ENCODE peak calls at places on chromosome 2, in eight cellular contexts. One of them, this sample, is unnamed.
A peak's percentile ranks its signal among the peaks of the same experiment; 100 is the strongest.

GRCh38 chr2:219017166-219017931 is 24.0 kb downstream of the CFAP65 start:
- DNase-seq in right cardiac atrium: no peak
- DNase-seq in aorta: peak; percentile 74
- DNase-seq in AG08396: no peak
- DNase-seq in DMS 273 treated with DMSO at 0.1 percent for 48 hours: no peak
- DNase-seq in GM23338: no peak
- DNase-seq in midbrain: peak; percentile 76
- DNase-seq in nucleus accumbens: peak; percentile 21
- DNase-seq in this sample: no peak

GRCh38 chr2:235171511-235172130 is 219.8 kb downstream of the SH3BP4 start:
- DNase-seq in right cardiac atrium: no peak
- DNase-seq in aorta: no peak
- DNase-seq in AG08396: peak; percentile 38
- DNase-seq in midbrain: no peak
- DNase-seq in GM23338: no peak
- DNase-seq in DMS 273 treated with DMSO at 0.1 percent for 48 hours: peak; percentile 10
- DNase-seq in nucleus accumbens: no peak
- DNase-seq in this sample: peak; percentile 51

GRCh38 chr2:15691586-15692310 is 100.1 kb downstream of the DDX1 start:
- DNase-seq in aorta: no peak
- DNase-seq in midbrain: no peak
- DNase-seq in nucleus accumbens: no peak
- DNase-seq in AG08396: no peak
- DNase-seq in DMS 273 treated with DMSO at 0.1 percent for 48 hours: no peak
- DNase-seq in right cardiac atrium: no peak
- DNase-seq in GM23338: no peak
- DNase-seq in this sample: no peak

GRCh38 chr2:140274891-140275290 is 1494.7 kb upstream of the NXPH2 start:
- DNase-seq in nucleus accumbens: no peak
- DNase-seq in AG08396: no peak
- DNase-seq in aorta: no peak
- DNase-seq in DMS 273 treated with DMSO at 0.1 percent for 48 hours: no peak
- DNase-seq in GM23338: no peak
- DNase-seq in right cardiac atrium: no peak
- DNase-seq in midbrain: no peak
- DNase-seq in this sample: no peak

GRCh38 chr2:172072279-172072678 is 13.0 kb upstream of the DLX1 start:
- DNase-seq in DMS 273 treated with DMSO at 0.1 percent for 48 hours: no peak
- DNase-seq in midbrain: no peak
- DNase-seq in aorta: no peak
- DNase-seq in right cardiac atrium: no peak
- DNase-seq in nucleus accumbens: no peak
- DNase-seq in GM23338: no peak
- DNase-seq in AG08396: no peak
- DNase-seq in this sample: no peak

GRCh38 chr2:130767408-130767775 is 12.1 kb downstream of the AMER3 start:
- DNase-seq in nucleus accumbens: no peak
- DNase-seq in GM23338: no peak
- DNase-seq in right cardiac atrium: no peak
- DNase-seq in DMS 273 treated with DMSO at 0.1 percent for 48 hours: no peak
- DNase-seq in midbrain: no peak
- DNase-seq in AG08396: no peak
- DNase-seq in aorta: no peak
- DNase-seq in this sample: no peak

GRCh38 chr2:226337941-226338605 is 461.5 kb downstream of the IRS1 start:
- DNase-seq in midbrain: no peak
- DNase-seq in GM23338: no peak
- DNase-seq in right cardiac atrium: no peak
- DNase-seq in nucleus accumbens: no peak
- DNase-seq in AG08396: no peak
- DNase-seq in DMS 273 treated with DMSO at 0.1 percent for 48 hours: no peak
- DNase-seq in aorta: no peak
- DNase-seq in this sample: no peak

GRCh38 chr2:136137982-136138381 is 20.0 kb upstream of the CXCR4 start:
- DNase-seq in right cardiac atrium: no peak
- DNase-seq in DMS 273 treated with DMSO at 0.1 percent for 48 hours: no peak
- DNase-seq in aorta: no peak
- DNase-seq in midbrain: no peak
- DNase-seq in AG08396: no peak
- DNase-seq in nucleus accumbens: no peak
- DNase-seq in GM23338: no peak
- DNase-seq in this sample: no peak

GRCh38 chr2:73218298-73218697 is 4.3 kb downstream of the SMYD5 start:
- DNase-seq in DMS 273 treated with DMSO at 0.1 percent for 48 hours: no peak
- DNase-seq in nucleus accumbens: no peak
- DNase-seq in right cardiac atrium: no peak
- DNase-seq in midbrain: no peak
- DNase-seq in GM23338: no peak
- DNase-seq in AG08396: peak; percentile 56
- DNase-seq in aorta: no peak
- DNase-seq in this sample: no peak

GRCh38 chr2:163264376-163264775 is 425.8 kb upstream of the KCNH7 start:
- DNase-seq in midbrain: no peak
- DNase-seq in AG08396: no peak
- DNase-seq in aorta: no peak
- DNase-seq in nucleus accumbens: no peak
- DNase-seq in right cardiac atrium: no peak
- DNase-seq in DMS 273 treated with DMSO at 0.1 percent for 48 hours: no peak
- DNase-seq in GM23338: no peak
- DNase-seq in this sample: no peak

GRCh38 chr2:166011660-166012059 is 58.1 kb upstream of the TTC21B start:
- DNase-seq in nucleus accumbens: no peak
- DNase-seq in aorta: no peak
- DNase-seq in midbrain: no peak
- DNase-seq in AG08396: no peak
- DNase-seq in right cardiac atrium: no peak
- DNase-seq in GM23338: no peak
- DNase-seq in DMS 273 treated with DMSO at 0.1 percent for 48 hours: no peak
- DNase-seq in this sample: no peak

GRCh38 chr2:19762142-19762541 is 139.6 kb downstream of the TTC32 start:
- DNase-seq in AG08396: no peak
- DNase-seq in GM23338: no peak
- DNase-seq in right cardiac atrium: no peak
- DNase-seq in aorta: no peak
- DNase-seq in nucleus accumbens: no peak
- DNase-seq in midbrain: no peak
- DNase-seq in DMS 273 treated with DMSO at 0.1 percent for 48 hours: no peak
- DNase-seq in this sample: no peak

GRCh38 chr2:102620367-102620766 is 1.0 kb downstream of the SLC9A2 start:
- DNase-seq in nucleus accumbens: no peak
- DNase-seq in DMS 273 treated with DMSO at 0.1 percent for 48 hours: no peak
- DNase-seq in midbrain: no peak
- DNase-seq in GM23338: peak; percentile 36
- DNase-seq in AG08396: no peak
- DNase-seq in aorta: no peak
- DNase-seq in right cardiac atrium: no peak
- DNase-seq in this sample: no peak

GRCh38 chr2:38549066-38549465 is 53.7 kb downstream of the HNRNPLL start:
- DNase-seq in GM23338: no peak
- DNase-seq in right cardiac atrium: no peak
- DNase-seq in nucleus accumbens: no peak
- DNase-seq in aorta: no peak
- DNase-seq in DMS 273 treated with DMSO at 0.1 percent for 48 hours: no peak
- DNase-seq in AG08396: no peak
- DNase-seq in midbrain: no peak
- DNase-seq in this sample: no peak

GRCh38 chr2:96633641-96634040 is 4.5 kb downstream of the KANSL3 start:
- DNase-seq in right cardiac atrium: no peak
- DNase-seq in aorta: no peak
- DNase-seq in GM23338: no peak
- DNase-seq in AG08396: no peak
- DNase-seq in DMS 273 treated with DMSO at 0.1 percent for 48 hours: no peak
- DNase-seq in midbrain: no peak
- DNase-seq in nucleus accumbens: no peak
- DNase-seq in this sample: no peak

GRCh38 chr2:239586651-239587310 is 186.0 kb upstream of the HDAC4 start:
- DNase-seq in aorta: peak; percentile 32
- DNase-seq in AG08396: no peak
- DNase-seq in midbrain: no peak
- DNase-seq in right cardiac atrium: no peak
- DNase-seq in DMS 273 treated with DMSO at 0.1 percent for 48 hours: no peak
- DNase-seq in nucleus accumbens: no peak
- DNase-seq in GM23338: no peak
- DNase-seq in this sample: no peak

GRCh38 chr2:47644351-47644750 is 138.6 kb upstream of the MSH6 start:
- DNase-seq in nucleus accumbens: no peak
- DNase-seq in midbrain: no peak
- DNase-seq in DMS 273 treated with DMSO at 0.1 percent for 48 hours: no peak
- DNase-seq in right cardiac atrium: no peak
- DNase-seq in GM23338: no peak
- DNase-seq in aorta: no peak
- DNase-seq in AG08396: no peak
- DNase-seq in this sample: no peak

GRCh38 chr2:158772306-158773078 is 22.6 kb upstream of the DAPL1 start:
- DNase-seq in aorta: no peak
- DNase-seq in DMS 273 treated with DMSO at 0.1 percent for 48 hours: peak; percentile 42
- DNase-seq in nucleus accumbens: peak; percentile 68
- DNase-seq in right cardiac atrium: no peak
- DNase-seq in midbrain: peak; percentile 85
- DNase-seq in AG08396: no peak
- DNase-seq in GM23338: peak; percentile 25
- DNase-seq in this sample: no peak